ENCODE peak calls at places on chromosomes 11 and 22, in six cellular contexts. One of them, this sample, is unnamed. For H3K27me3, the result is how much of the 10 kb centered on the place peaks cover.

GRCh38 chr11:101014600-101015242 is 114.9 kb downstream of the PGR start:
- DNase-seq in body of pancreas: no peak
- DNase-seq in IMR-90: no peak
- DNase-seq in upper lobe of left lung: no peak
- DNase-seq in PC-9: no peak
- DNase-seq in tibial nerve: no peak
- DNase-seq in this sample: no peak

GRCh38 chr11:64616817-64617216 is 25.8 kb downstream of the SLC22A12 start:
- DNase-seq in upper lobe of left lung: no peak
- DNase-seq in PC-9: no peak
- DNase-seq in IMR-90: no peak
- DNase-seq in tibial nerve: no peak
- DNase-seq in body of pancreas: no peak
- DNase-seq in this sample: no peak

GRCh38 chr11:61087426-61088119 is 14.7 kb upstream of the CD5 start:
- DNase-seq in IMR-90: no peak
- DNase-seq in tibial nerve: no peak
- DNase-seq in upper lobe of left lung: no peak
- DNase-seq in body of pancreas: no peak
- DNase-seq in PC-9: no peak
- DNase-seq in this sample: no peak

GRCh38 chr22:42353883-42354727 is 78.1 kb downstream of the NFAM1 start:
- DNase-seq in PC-9: no peak
- DNase-seq in body of pancreas: peak
- DNase-seq in tibial nerve: no peak
- DNase-seq in upper lobe of left lung: no peak
- DNase-seq in IMR-90: peak
- DNase-seq in this sample: no peak

GRCh38 chr11:20611892-20612291 is 12.5 kb downstream of the SLC6A5 start:
- DNase-seq in body of pancreas: no peak
- DNase-seq in IMR-90: no peak
- DNase-seq in PC-9: peak
- DNase-seq in upper lobe of left lung: no peak
- DNase-seq in tibial nerve: no peak
- DNase-seq in this sample: no peak

GRCh38 chr11:62855571-62856332 is 16.4 kb upstream of the WDR74 start:
- DNase-seq in IMR-90: peak
- DNase-seq in body of pancreas: peak
- DNase-seq in tibial nerve: peak
- DNase-seq in upper lobe of left lung: peak
- DNase-seq in PC-9: peak
- DNase-seq in this sample: peak

GRCh38 chr11:108960498-108960897 is 295.6 kb downstream of the DDX10 start:
- DNase-seq in upper lobe of left lung: no peak
- DNase-seq in body of pancreas: no peak
- DNase-seq in tibial nerve: no peak
- DNase-seq in PC-9: no peak
- DNase-seq in IMR-90: no peak
- DNase-seq in this sample: no peak

GRCh38 chr11:121575250-121575962 is 122.6 kb upstream of the SORL1-AS1 start:
- DNase-seq in tibial nerve: no peak
- DNase-seq in body of pancreas: peak
- DNase-seq in PC-9: no peak
- DNase-seq in IMR-90: peak
- DNase-seq in upper lobe of left lung: peak
- DNase-seq in this sample: no peak

GRCh38 chr11:102110761-102111010 is 439 bp downstream of the YAP1 start:
- DNase-seq in tibial nerve: no peak
- DNase-seq in body of pancreas: no peak
- DNase-seq in IMR-90: no peak
- DNase-seq in upper lobe of left lung: peak
- DNase-seq in PC-9: no peak
- DNase-seq in this sample: no peak

GRCh38 chr11:21177379-21177778 is 508.0 kb downstream of the NELL1 start:
- DNase-seq in PC-9: no peak
- DNase-seq in IMR-90: no peak
- DNase-seq in body of pancreas: no peak
- DNase-seq in upper lobe of left lung: no peak
- DNase-seq in tibial nerve: no peak
- DNase-seq in this sample: no peak

GRCh38 chr11:118878187-118878586 is 5.5 kb upstream of the CXCR5 start:
- DNase-seq in upper lobe of left lung: no peak
- DNase-seq in tibial nerve: no peak
- DNase-seq in IMR-90: no peak
- DNase-seq in body of pancreas: no peak
- DNase-seq in PC-9: peak
- DNase-seq in this sample: no peak

GRCh38 chr11:111696556-111696955 is 69.6 kb downstream of the PPP2R1B start:
- DNase-seq in body of pancreas: no peak
- DNase-seq in PC-9: no peak
- DNase-seq in upper lobe of left lung: no peak
- DNase-seq in IMR-90: peak
- DNase-seq in tibial nerve: no peak
- DNase-seq in this sample: no peak

GRCh38 chr22:49527611-49528419 is 299.9 kb downstream of the BRD1 start:
- DNase-seq in upper lobe of left lung: no peak
- DNase-seq in PC-9: no peak
- DNase-seq in body of pancreas: no peak
- DNase-seq in tibial nerve: no peak
- DNase-seq in IMR-90: no peak
- DNase-seq in this sample: no peak

GRCh38 chr11:102494216-102494615 is 36.3 kb downstream of the MMP7 start:
- DNase-seq in IMR-90: peak
- DNase-seq in body of pancreas: no peak
- DNase-seq in PC-9: peak
- DNase-seq in tibial nerve: no peak
- DNase-seq in upper lobe of left lung: no peak
- DNase-seq in this sample: peak

DNA sequence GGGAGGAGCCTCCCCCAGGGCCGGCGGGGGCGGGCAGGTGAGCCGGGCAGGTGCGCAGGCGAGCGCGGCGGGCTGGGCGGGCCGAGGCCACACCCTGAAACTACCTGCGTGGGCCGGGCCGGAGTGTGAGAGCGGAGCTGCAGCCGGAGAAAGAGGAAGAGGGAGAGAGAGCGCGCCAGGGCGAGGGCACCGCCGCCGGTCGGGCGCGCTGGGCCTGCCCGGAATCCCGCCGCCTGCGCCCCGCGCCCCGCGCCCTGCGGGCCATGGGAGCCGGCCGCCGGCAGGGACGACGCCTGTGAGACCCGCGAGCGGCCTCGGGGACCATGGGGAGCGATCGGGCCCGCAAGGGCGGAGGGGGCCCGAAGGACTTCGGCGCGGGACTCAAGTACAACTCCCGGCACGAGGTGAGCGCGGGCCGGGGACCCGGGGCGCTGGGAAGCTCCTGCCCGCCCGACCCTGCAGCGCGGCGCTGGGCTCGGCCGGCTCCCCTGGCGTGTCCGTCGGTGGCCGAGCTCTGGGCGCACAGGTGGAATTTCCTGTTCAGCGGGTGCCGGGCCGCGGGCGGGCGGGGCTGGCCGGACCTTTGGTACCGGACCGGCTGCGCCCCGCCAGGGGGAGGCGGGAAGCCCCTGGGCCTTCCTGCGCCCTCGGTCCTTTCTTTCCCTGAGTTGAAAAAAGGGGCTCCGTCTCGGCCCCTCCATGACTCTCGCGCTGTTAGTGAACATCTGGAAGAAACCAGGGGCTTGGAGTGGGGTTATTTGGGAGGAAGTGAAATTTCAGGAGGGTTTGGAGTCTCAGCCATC is at the start of gene ST14:
- DNase-seq in PC-9: peak
- DNase-seq in IMR-90: no peak
- DNase-seq in tibial nerve: no peak
- DNase-seq in upper lobe of left lung: peak
- DNase-seq in body of pancreas: peak
- DNase-seq in this sample: no peak
- H3K27me3 ChIP-seq in PC-9: under half
- H3K27me3 ChIP-seq in IMR-90: half or more
- H3K27me3 ChIP-seq in tibial nerve: under half
- H3K27me3 ChIP-seq in upper lobe of left lung: under half
- H3K27me3 ChIP-seq in body of pancreas: under half
- H3K27me3 ChIP-seq in this sample: under half

DNA sequence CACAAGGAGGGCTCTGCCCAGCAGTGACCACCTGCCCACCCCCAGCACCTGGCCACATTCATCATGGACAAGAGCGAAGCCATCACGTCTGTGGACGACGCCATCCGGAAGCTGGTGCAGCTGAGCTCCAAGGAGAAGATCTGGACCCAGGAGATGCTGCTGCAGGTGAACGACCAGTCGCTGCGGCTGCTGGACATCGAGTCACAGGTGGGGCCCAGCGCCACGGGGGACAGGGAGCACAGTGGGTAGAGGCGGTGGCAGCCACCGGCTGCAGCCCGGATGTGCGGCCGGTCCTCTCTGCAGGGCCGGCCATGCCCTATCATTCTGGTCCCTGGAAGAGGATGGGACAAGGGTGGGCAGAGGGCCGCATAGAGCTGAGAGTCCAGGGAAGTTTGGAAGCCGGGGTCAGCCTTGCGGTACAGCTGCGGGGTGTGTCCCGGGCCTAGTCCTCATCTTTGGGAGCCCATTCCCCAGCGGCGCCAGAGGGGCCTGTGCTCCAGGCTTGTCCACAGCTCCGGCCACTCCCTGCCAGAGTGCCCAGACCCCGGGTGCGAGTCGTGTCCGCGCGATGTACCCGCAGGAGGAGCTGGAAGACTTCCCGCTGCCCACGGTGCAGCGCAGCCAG is 14.1 kb downstream of the EPS8L2 start:
- DNase-seq in body of pancreas: no peak
- DNase-seq in tibial nerve: no peak
- DNase-seq in upper lobe of left lung: peak
- DNase-seq in IMR-90: no peak
- DNase-seq in PC-9: no peak
- DNase-seq in this sample: no peak
- H3K4me3 ChIP-seq in body of pancreas: no peak
- H3K4me3 ChIP-seq in tibial nerve: no peak
- H3K4me3 ChIP-seq in upper lobe of left lung: peak
- H3K4me3 ChIP-seq in IMR-90: no peak
- H3K4me3 ChIP-seq in PC-9: no peak
- H3K4me3 ChIP-seq in this sample: no peak

GRCh38 chr11:133678211-133678610 is 145.9 kb upstream of the OPCML start:
- DNase-seq in PC-9: no peak
- DNase-seq in upper lobe of left lung: no peak
- DNase-seq in IMR-90: no peak
- DNase-seq in tibial nerve: no peak
- DNase-seq in body of pancreas: no peak
- DNase-seq in this sample: no peak

GRCh38 chr11:133679896-133680295 is 147.6 kb upstream of the OPCML start:
- DNase-seq in body of pancreas: no peak
- DNase-seq in upper lobe of left lung: no peak
- DNase-seq in tibial nerve: no peak
- DNase-seq in IMR-90: no peak
- DNase-seq in PC-9: no peak
- DNase-seq in this sample: no peak

GRCh38 chr11:133681901-133682300 is 149.6 kb upstream of the OPCML start:
- DNase-seq in upper lobe of left lung: no peak
- DNase-seq in body of pancreas: no peak
- DNase-seq in PC-9: no peak
- DNase-seq in tibial nerve: no peak
- DNase-seq in IMR-90: no peak
- DNase-seq in this sample: no peak
- TF ChIP-seq CTCF in upper lobe of left lung: no peak
- TF ChIP-seq CTCF in body of pancreas: no peak
- TF ChIP-seq CTCF in PC-9: no peak
- TF ChIP-seq CTCF in tibial nerve: no peak
- TF ChIP-seq CTCF in IMR-90: no peak
- TF ChIP-seq CTCF in this sample: no peak

GRCh38 chr22:19761500-19762314 is 1.1 kb downstream of the TBX1 start:
- DNase-seq in IMR-90: no peak
- DNase-seq in PC-9: no peak
- DNase-seq in tibial nerve: no peak
- DNase-seq in upper lobe of left lung: peak
- DNase-seq in body of pancreas: no peak
- DNase-seq in this sample: no peak

GRCh38 chr22:19761022-19761499 is 483 bp downstream of the TBX1 start:
- DNase-seq in upper lobe of left lung: peak
- DNase-seq in PC-9: no peak
- DNase-seq in IMR-90: no peak
- DNase-seq in body of pancreas: no peak
- DNase-seq in tibial nerve: no peak
- DNase-seq in this sample: no peak

GRCh38 chr22:19764050-19764593 is 3.5 kb downstream of the TBX1 start:
- DNase-seq in upper lobe of left lung: peak
- DNase-seq in PC-9: no peak
- DNase-seq in tibial nerve: no peak
- DNase-seq in body of pancreas: no peak
- DNase-seq in IMR-90: no peak
- DNase-seq in this sample: no peak

GRCh38 chr22:19763141-19764049 is 2.8 kb downstream of the TBX1 start:
- DNase-seq in body of pancreas: no peak
- DNase-seq in PC-9: no peak
- DNase-seq in tibial nerve: no peak
- DNase-seq in IMR-90: no peak
- DNase-seq in upper lobe of left lung: peak
- DNase-seq in this sample: no peak

DNA sequence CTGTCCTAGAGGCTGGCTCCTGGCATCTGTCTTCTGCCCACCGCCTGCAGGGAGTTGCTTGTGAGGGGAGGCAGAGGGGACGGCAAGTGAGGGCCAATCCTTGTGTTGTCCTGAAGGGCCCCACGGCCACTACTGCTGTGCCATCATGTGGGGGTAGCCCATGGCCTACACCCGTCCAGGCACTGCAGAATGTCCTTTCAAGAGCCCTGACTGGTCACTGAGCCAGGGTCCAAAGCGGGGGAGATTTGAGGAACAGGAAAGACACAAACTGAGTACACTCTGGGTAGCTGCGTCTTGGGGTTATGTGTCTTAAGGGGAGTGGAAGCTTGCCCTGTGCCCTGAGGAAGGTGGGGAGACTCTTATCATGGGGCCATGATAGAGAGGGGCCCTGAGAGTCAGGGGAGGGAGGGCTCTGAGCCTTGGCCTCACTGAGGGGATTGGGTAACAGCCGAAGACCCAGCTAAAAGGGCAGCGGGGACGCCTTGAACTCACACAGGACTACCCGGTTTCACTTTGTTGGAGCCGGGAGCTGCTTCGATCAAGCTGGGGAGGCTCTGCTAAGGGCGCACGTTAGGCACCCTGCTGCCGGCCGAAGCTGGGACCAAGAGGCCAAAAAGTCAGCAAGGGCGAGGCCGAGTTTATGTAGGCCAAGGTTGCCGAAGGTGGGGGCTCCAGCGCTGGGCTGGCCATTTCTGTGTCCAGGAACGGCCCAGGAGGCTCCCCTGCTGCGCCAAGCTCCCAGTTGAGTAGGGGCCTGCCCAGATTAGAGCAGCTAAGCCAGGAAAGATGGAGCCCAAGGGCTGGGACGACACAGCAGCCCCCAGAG is 1.9 kb downstream of the TBX1 start:
- DNase-seq in tibial nerve: no peak
- DNase-seq in upper lobe of left lung: peak
- DNase-seq in IMR-90: no peak
- DNase-seq in body of pancreas: no peak
- DNase-seq in PC-9: no peak
- DNase-seq in this sample: no peak
- H3K27me3 ChIP-seq in tibial nerve: under half
- H3K27me3 ChIP-seq in upper lobe of left lung: under half
- H3K27me3 ChIP-seq in IMR-90: half or more
- H3K27me3 ChIP-seq in body of pancreas: under half
- H3K27me3 ChIP-seq in PC-9: under half
- H3K27me3 ChIP-seq in this sample: half or more

This sample was measured in kidney epithelial cell.